ENCODE peak calls at places on chromosome 1, in eight cellular contexts. G is choroid plexus epithelial cell; R is dorsolateral prefrontal cortex; U is left ventricle myocardium inferior; W is AG04450; N is body of pancreas; D is lung; H is CD8-positive, alpha-beta T cell. Z is an unnamed sample.

GRCh38 chr1:178025613-178026356 is 55.9 kb upstream of the SEC16B start:
- DNase-seq in G (no peak), R (no peak), U (no peak), W (no peak), N (no peak), D (no peak), H (no peak), Z (no peak)

GRCh38 chr1:218660678-218661053 is 315.5 kb downstream of the TGFB2 start:
- DNase-seq in G (peak; percentile 68), R (no peak), U (no peak), W (no peak), N (no peak), D (no peak), H (no peak), Z (peak; percentile 83)

GRCh38 chr1:234634387-234634786 is 24.4 kb upstream of the IRF2BP2 start:
- DNase-seq in G (no peak), R (no peak), U (no peak), W (no peak), N (no peak), D (no peak), H (no peak), Z (no peak)

GRCh38 chr1:30381266-30381665 is 342.1 kb downstream of the MATN1 start:
- DNase-seq in G (no peak), R (no peak), U (no peak), W (no peak), N (no peak), D (no peak), H (no peak), Z (no peak)

GRCh38 chr1:214331827-214332423 is 51.0 kb downstream of the SMYD2 start:
- DNase-seq in G (peak; percentile 59), R (peak; percentile 61), U (no peak), W (no peak), N (peak; percentile 32), D (no peak), H (peak; percentile 44), Z (peak; percentile 34)

GRCh38 chr1:201641524-201642253 is 102.8 kb downstream of the NAV1 start:
- DNase-seq in G (no peak), R (no peak), U (no peak), W (no peak), N (no peak), D (no peak), H (no peak), Z (no peak)

GRCh38 chr1:62230724-62231123 is 36.1 kb downstream of the L1TD1 start:
- DNase-seq in G (peak; percentile 66), R (no peak), U (no peak), W (no peak), N (no peak), D (no peak), H (no peak), Z (peak; percentile 8)

GRCh38 chr1:24903011-24903461 is 27.0 kb downstream of the RUNX3 start:
- DNase-seq in G (no peak), R (peak; percentile 28), U (no peak), W (no peak), N (no peak), D (no peak), H (no peak), Z (no peak)

GRCh38 chr1:222618001-222618879 is at the start of gene MIA3:
- DNase-seq in G (peak; percentile 16), R (peak; percentile 84), U (peak; percentile 15), W (no peak), N (peak; percentile 33), D (peak; percentile 78), H (peak; percentile 66), Z (peak; percentile 30)

GRCh38 chr1:11281518-11282331 is 8.7 kb downstream of the UBIAD1 start:
- DNase-seq in G (peak; percentile 98), R (no peak), U (no peak), W (peak; percentile 89), N (no peak), D (peak; percentile 54), H (no peak), Z (peak; percentile 86)

GRCh38 chr1:9249534-9250335 is 15.2 kb downstream of the H6PD start:
- DNase-seq in G (peak; percentile 76), R (no peak), U (peak; percentile 69), W (no peak), N (peak; percentile 81), D (peak; percentile 59), H (no peak), Z (peak; percentile 66)

GRCh38 chr1:179298952-179299351 is 5.4 kb downstream of the SOAT1 start:
- DNase-seq in G (no peak), R (no peak), U (no peak), W (no peak), N (no peak), D (no peak), H (peak; percentile 61), Z (no peak)

GRCh38 chr1:67647036-67647798 is 37.8 kb upstream of the GADD45A start:
- DNase-seq in G (no peak), R (no peak), U (no peak), W (no peak), N (peak; percentile 57), D (no peak), H (no peak), Z (peak; percentile 59)

GRCh38 chr1:231421616-231421970 is 494 bp downstream of the EGLN1 start:
- DNase-seq in G (peak; percentile 54), R (peak; percentile 68), U (peak; percentile 44), W (no peak), N (peak; percentile 45), D (no peak), H (peak; percentile 50), Z (peak; percentile 63)

GRCh38 chr1:43065191-43065590 is 106.5 kb upstream of the SLC2A1 start:
- DNase-seq in G (no peak), R (no peak), U (no peak), W (no peak), N (no peak), D (no peak), H (no peak), Z (no peak)

GRCh38 chr1:76238094-76238551 is 163.6 kb downstream of the ST6GALNAC3 start:
- DNase-seq in G (no peak), R (no peak), U (no peak), W (no peak), N (no peak), D (no peak), H (no peak), Z (no peak)

GRCh38 chr1:218394416-218394815 is 49.3 kb downstream of the TGFB2 start:
- DNase-seq in G (no peak), R (no peak), U (no peak), W (no peak), N (no peak), D (no peak), H (no peak), Z (no peak)

GRCh38 chr1:156097499-156098178 is 15.4 kb upstream of the MEX3A start:
- DNase-seq in G (no peak), R (no peak), U (no peak), W (no peak), N (no peak), D (no peak), H (no peak), Z (no peak)

GRCh38 chr1:18234790-18235242 is 127.2 kb downstream of the IGSF21 start:
- DNase-seq in G (peak; percentile 34), R (peak; percentile 53), U (no peak), W (no peak), N (peak; percentile 26), D (no peak), H (no peak), Z (no peak)

GRCh38 chr1:13605159-13605558 is 21.5 kb downstream of the PDPN start:
- DNase-seq in G (peak; percentile 58), R (no peak), U (no peak), W (no peak), N (no peak), D (no peak), H (no peak), Z (peak; percentile 98)

GRCh38 chr1:210850556-210850955 is 283.4 kb downstream of the KCNH1 start:
- DNase-seq in G (no peak), R (peak; percentile 76), U (no peak), W (no peak), N (no peak), D (no peak), H (no peak), Z (no peak)

GRCh38 chr1:22420456-22421053 is 31.1 kb upstream of the ZBTB40 start:
- DNase-seq in G (peak; percentile 91), R (peak; percentile 87), U (peak; percentile 80), W (peak; percentile 51), N (peak; percentile 90), D (peak; percentile 87), H (peak; percentile 43), Z (peak; percentile 79)

GRCh38 chr1:31637915-31638673 is 6.6 kb downstream of the PEF1 start:
- DNase-seq in G (no peak), R (no peak), U (no peak), W (no peak), N (no peak), D (no peak), H (no peak), Z (no peak)

GRCh38 chr1:226549094-226549936 is 751 bp downstream of the STUM start:
- DNase-seq in G (no peak), R (no peak), U (no peak), W (no peak), N (no peak), D (no peak), H (peak; percentile 32), Z (no peak)
- H3K4me3 ChIP-seq in G (no peak overlapping the region), R (peak overlapping the region; percentile 57), U (peak overlapping the region; percentile 72), W (no peak overlapping the region), N (peak overlapping the region; percentile 0), D (peak overlapping the region; percentile 15), H (peak overlapping the region; percentile 56), Z (peak overlapping the region; percentile 15)

GRCh38 chr1:6423321-6423999 is 1.1 kb upstream of the ESPN start:
- DNase-seq in G (peak; percentile 44), R (no peak), U (no peak), W (no peak), N (peak; percentile 80), D (peak; percentile 65), H (peak; percentile 66), Z (no peak)
- TF ChIP-seq CTCF in G (peak; percentile 78), R (peak; percentile 57), U (peak; percentile 63), W (peak; percentile 49), N (peak; percentile 85), D (peak; percentile 40), H (peak; percentile 72), Z (peak; percentile 56)

GRCh38 chr1:25906644-25907300 is 553 bp upstream of the STMN1 start:
- DNase-seq in G (no peak), R (no peak), U (peak; percentile 16), W (no peak), N (peak; percentile 42), D (no peak), H (peak; percentile 51), Z (no peak)

GRCh38 chr1:25902462-25902861 is 3.8 kb downstream of the STMN1 start:
- DNase-seq in G (peak; percentile 53), R (no peak), U (no peak), W (no peak), N (no peak), D (no peak), H (no peak), Z (no peak)

GRCh38 chr1:25904942-25905679 is 1.1 kb downstream of the STMN1 start:
- DNase-seq in G (peak; percentile 91), R (peak; percentile 94), U (peak; percentile 96), W (peak; percentile 74), N (peak; percentile 90), D (peak; percentile 93), H (peak; percentile 92), Z (peak; percentile 87)

GRCh38 chr1:25905680-25906643 is at the start of gene STMN1:
- DNase-seq in G (peak; percentile 90), R (peak; percentile 93), U (peak; percentile 90), W (peak; percentile 79), N (peak; percentile 90), D (peak; percentile 88), H (peak; percentile 88), Z (peak; percentile 85)

GRCh38 chr1:25903986-25904385 is 2.2 kb downstream of the STMN1 start:
- DNase-seq in G (no peak), R (no peak), U (no peak), W (no peak), N (no peak), D (no peak), H (no peak), Z (no peak)
- H3K4me3 ChIP-seq in G (no peak overlapping the region), R (peak overlapping the region; percentile 80), U (no peak overlapping the region), W (peak overlapping the region; percentile 65), N (no peak overlapping the region), D (no peak overlapping the region), H (no peak overlapping the region), Z (peak overlapping the region; percentile 83)

GRCh38 chr1:169699769-169700168 is 11.7 kb downstream of the SELL start:
- DNase-seq in G (no peak), R (no peak), U (no peak), W (no peak), N (no peak), D (no peak), H (no peak), Z (no peak)
- TF ChIP-seq CTCF in G (no peak), R (no peak), U (no peak), W (no peak), N (no peak), D (no peak), H (no peak), Z (no peak)